ENCODE peak calls at places on chromosome 15, in nine cellular contexts. V is epithelial cell of esophagus, G is activated T-cell treated with anti-CD3 and anti-CD28 coated beads for 48 hours, B is uterus, A is Peyer's patch, X is LoVo, Z is Caki2, R is type B pancreatic cell, D is astrocyte of the cerebellum. U is an unnamed sample.
A peak's percentile ranks its signal among the peaks of the same experiment; 100 is the strongest.

GRCh38 chr15:40600956-40601355 is 6.9 kb downstream of the KNL1 start:
- DNase-seq in D (no peak), Z (no peak), X (no peak), V (no peak), B (no peak), R (no peak), A (no peak), G (no peak), U (no peak)

GRCh38 chr15:77749998-77750540 is 117.4 kb upstream of the LINGO1 start:
- DNase-seq in B (no peak), G (no peak), V (no peak), X (no peak), A (no peak), R (no peak), D (no peak), Z (no peak), U (no peak)

GRCh38 chr15:80153900-80154299 is 1.1 kb downstream of the FAH start:
- DNase-seq in A (no peak), D (no peak), X (no peak), G (no peak), V (no peak), R (no peak), B (no peak), Z (no peak), U (no peak)

GRCh38 chr15:23035964-23036566 is 3.3 kb downstream of the TUBGCP5 start:
- DNase-seq in D (no peak), B (no peak), V (peak; percentile 53), Z (peak; percentile 42), R (no peak), X (peak; percentile 49), A (no peak), G (peak; percentile 44), U (peak; percentile 22)

GRCh38 chr15:101091080-101092017 is 160.5 kb downstream of the CHSY1 start:
- DNase-seq in X (no peak), Z (no peak), G (no peak), A (peak; percentile 50), D (peak; percentile 64), R (no peak), B (peak; percentile 70), V (no peak), U (no peak)

GRCh38 chr15:23467110-23467600 is 20.1 kb upstream of the GOLGA6L2 start:
- DNase-seq in Z (peak; percentile 35), D (peak; percentile 6), G (no peak), V (peak; percentile 17), X (peak; percentile 38), B (no peak), R (no peak), A (no peak), U (no peak)

GRCh38 chr15:64869501-64869900 is 27.8 kb downstream of the PLEKHO2 start:
- DNase-seq in Z (no peak), D (no peak), B (no peak), X (no peak), A (no peak), G (no peak), R (no peak), V (no peak), U (no peak)

GRCh38 chr15:48029656-48030055 is 91.1 kb upstream of the SLC24A5 start:
- DNase-seq in G (no peak), D (peak; percentile 63), R (no peak), A (no peak), V (no peak), X (no peak), B (no peak), Z (no peak), U (no peak)

GRCh38 chr15:74384566-74385441 is 17.4 kb upstream of the CYP11A1 start:
- DNase-seq in V (peak; percentile 98), G (no peak), D (no peak), B (no peak), X (no peak), A (peak; percentile 20), R (no peak), Z (peak; percentile 25), U (peak; percentile 89)

GRCh38 chr15:95845862-95846515 is 484.5 kb upstream of the NR2F2 start:
- DNase-seq in B (no peak), V (no peak), D (no peak), R (no peak), X (no peak), G (no peak), Z (no peak), A (no peak), U (no peak)

GRCh38 chr15:86849563-86849962 is 769.9 kb downstream of the AGBL1 start:
- DNase-seq in R (no peak), B (no peak), G (no peak), D (no peak), Z (no peak), X (no peak), A (no peak), V (no peak), U (no peak)